ENCODE peak calls at places on chromosomes 16 and 17, in seven cellular contexts. E is HTR-8/SVneo, S is HFFc6, J is left cardiac atrium, P is NCI-H146, G is pancreas, R is amygdala. F is an unnamed sample.

GRCh38 chr16:27529962-27530361 is 19.8 kb downstream of the GTF3C1 start:
- DNase-seq in R (peak; percentile 64), G (no peak), J (no peak), E (no peak), P (no peak), S (peak; percentile 76), F (peak; percentile 68)

GRCh38 chr16:29007865-29008593 is 23.2 kb downstream of the LAT start:
- DNase-seq in J (no peak), P (no peak), S (peak; percentile 72), R (no peak), E (peak; percentile 33), G (no peak), F (peak; percentile 80)

GRCh38 chr16:57383276-57384247 is 11.3 kb downstream of the CX3CL1 start:
- DNase-seq in S (no peak), J (no peak), R (no peak), E (peak; percentile 65), G (no peak), P (no peak), F (peak; percentile 24)

GRCh38 chr16:70800306-70800705 is 652 bp downstream of the VAC14 start:
- DNase-seq in E (no peak), G (no peak), S (no peak), R (no peak), P (no peak), J (no peak), F (no peak)

GRCh38 chr17:6523330-6523729 is 33.0 kb downstream of the PITPNM3 start:
- DNase-seq in E (peak; percentile 71), P (no peak), S (no peak), J (no peak), G (no peak), R (no peak), F (no peak)

GRCh38 chr16:28106467-28106866 is 43.0 kb upstream of the GSG1L start:
- DNase-seq in G (no peak), R (no peak), P (peak; percentile 73), S (no peak), E (no peak), J (no peak), F (no peak)

GRCh38 chr17:75490953-75491649 is 24.2 kb downstream of the CASKIN2 start:
- DNase-seq in S (no peak), E (no peak), J (no peak), P (no peak), R (no peak), G (no peak), F (no peak)

GRCh38 chr16:67393111-67393789 is at the start of gene TPPP3:
- DNase-seq in S (peak; percentile 62), G (peak; percentile 95), R (peak; percentile 79), J (peak; percentile 95), E (peak; percentile 90), P (peak; percentile 90), F (peak; percentile 69)

F was measured in AG10803.